ENCODE peak calls at places on chromosome 10, in five cellular contexts. K is heart right ventricle, J is lower lobe of right lung, Q is PC-3, B is upper lobe of right lung. F is an unnamed sample.

GRCh38 chr10:48470893-48471805 is 133.7 kb downstream of the ARHGAP22 start:
- ATAC-seq in Q (peak; percentile 42), J (no peak), K (no peak), B (no peak), F (no peak)

GRCh38 chr10:9081988-9082387 is 1027.5 kb downstream of the GATA3 start:
- ATAC-seq in B (no peak), Q (no peak), J (no peak), K (no peak), F (no peak)

GRCh38 chr10:35495521-35496238 is 109.5 kb upstream of the GJD4 start:
- ATAC-seq in J (peak; percentile 43), B (peak; percentile 64), K (peak; percentile 92), Q (no peak), F (peak; percentile 51)

GRCh38 chr10:17244712-17245365 is 16.8 kb downstream of the VIM start:
- ATAC-seq in Q (no peak), K (no peak), B (no peak), J (no peak), F (no peak)

GRCh38 chr10:19874791-19875190 is 58.6 kb downstream of the PLXDC2 start:
- ATAC-seq in J (no peak), K (no peak), B (no peak), Q (no peak), F (no peak)

GRCh38 chr10:110737886-110738634 is 93.9 kb downstream of the RBM20 start:
- ATAC-seq in B (no peak), J (no peak), K (peak; percentile 80), Q (no peak), F (no peak)

GRCh38 chr10:55631071-55631654 is 729.9 kb downstream of the ZWINT start:
- ATAC-seq in J (peak; percentile 93), K (peak; percentile 94), Q (peak; percentile 89), B (peak; percentile 92), F (peak; percentile 77)

GRCh38 chr10:121556448-121556847 is 41.8 kb downstream of the FGFR2 start:
- ATAC-seq in K (no peak), Q (no peak), J (no peak), B (no peak), F (no peak)

GRCh38 chr10:60846173-60846572 is 67.9 kb downstream of the CDK1 start:
- ATAC-seq in B (peak; percentile 32), Q (peak; percentile 97), J (peak; percentile 21), K (peak; percentile 33), F (peak; percentile 40)

GRCh38 chr10:96339956-96340904 is 18.6 kb downstream of the OPALIN start:
- ATAC-seq in K (peak; percentile 84), Q (peak; percentile 57), J (peak; percentile 60), B (peak; percentile 78), F (no peak)

GRCh38 chr10:4131407-4132215 is 346.6 kb upstream of the KLF6 start:
- ATAC-seq in K (peak; percentile 83), Q (peak; percentile 91), J (peak; percentile 86), B (peak; percentile 79), F (peak; percentile 68)

GRCh38 chr10:11236234-11236633 is 218.6 kb downstream of the CELF2 start:
- ATAC-seq in K (no peak), B (no peak), J (no peak), Q (no peak), F (no peak)

GRCh38 chr10:60429084-60429849 is 39.6 kb upstream of the ANK3 start:
- ATAC-seq in B (no peak), K (no peak), J (no peak), Q (no peak), F (no peak)

GRCh38 chr10:102894491-102895213 is 23.4 kb upstream of the CNNM2 start:
- ATAC-seq in B (no peak), J (no peak), Q (no peak), K (no peak), F (no peak)

GRCh38 chr10:110042181-110042580 is 34.4 kb downstream of the ADD3 start:
- ATAC-seq in B (no peak), J (no peak), K (no peak), Q (no peak), F (no peak)

GRCh38 chr10:78249690-78250089 is 216.0 kb downstream of the RPS24 start:
- ATAC-seq in Q (no peak), J (no peak), K (no peak), B (no peak), F (no peak)
- H3K4me3 ChIP-seq in Q (no peak overlapping the region), J (no peak overlapping the region), K (no peak overlapping the region), B (no peak overlapping the region), F (no peak overlapping the region)

DNA sequence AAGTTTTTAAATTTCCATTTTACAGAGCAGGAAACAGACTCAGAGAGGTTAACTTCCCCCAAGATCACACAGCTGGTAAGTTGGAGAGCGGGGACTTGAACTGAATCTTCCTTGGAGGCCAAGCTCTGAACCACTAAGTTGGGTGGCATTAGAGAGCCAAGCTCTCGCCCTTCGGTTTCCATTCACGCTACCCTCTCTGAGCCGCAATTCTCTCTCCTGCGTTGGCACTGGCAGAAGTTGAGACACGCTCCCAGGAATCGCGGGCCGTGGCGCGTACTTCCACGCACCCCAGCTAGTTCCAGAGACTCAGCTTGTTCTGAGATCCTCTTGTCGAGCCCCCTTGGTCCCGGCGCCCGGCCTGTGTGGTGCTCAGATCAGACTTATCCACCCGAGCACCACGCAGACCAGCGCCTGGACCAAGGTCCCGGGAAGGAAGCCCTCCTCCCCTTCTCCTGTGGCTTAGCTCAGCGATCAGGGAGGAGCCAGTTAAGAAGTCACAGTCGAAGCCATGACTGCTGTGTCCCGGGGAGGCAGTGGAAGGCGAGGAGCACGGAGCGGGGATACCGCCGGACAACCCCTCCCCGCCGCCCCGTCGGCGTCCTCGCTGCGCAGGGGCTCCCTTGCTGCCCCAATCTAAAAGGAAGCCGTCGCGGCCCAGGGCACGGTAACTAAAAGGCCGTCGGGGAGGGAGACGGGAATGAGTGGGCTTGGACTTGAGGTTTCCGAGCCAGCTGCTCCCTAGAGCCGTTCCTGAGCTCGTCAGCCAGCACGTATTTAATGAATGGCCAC is 29.5 kb upstream of the VAX1 start:
- ATAC-seq in K (no peak), B (no peak), Q (no peak), J (no peak), F (peak; percentile 5)
- H3K4me3 ChIP-seq in K (no peak overlapping the region), B (no peak overlapping the region), Q (peak overlapping the region; percentile 58), J (peak overlapping the region; percentile 22), F (peak overlapping the region; percentile 30)

GRCh38 chr10:124971276-124971675 is 29.4 kb downstream of the ZRANB1 start:
- ATAC-seq in Q (no peak), B (no peak), K (peak; percentile 65), J (no peak), F (no peak)

GRCh38 chr10:124966008-124966407 is 24.1 kb downstream of the ZRANB1 start:
- ATAC-seq in B (no peak), Q (no peak), J (no peak), K (no peak), F (no peak)

GRCh38 chr10:124972637-124973036 is 30.7 kb downstream of the ZRANB1 start:
- ATAC-seq in Q (no peak), J (no peak), K (no peak), B (no peak), F (no peak)

GRCh38 chr10:124962421-124962820 is 20.5 kb downstream of the ZRANB1 start:
- ATAC-seq in B (no peak), J (no peak), Q (peak; percentile 24), K (no peak), F (no peak)

DNA sequence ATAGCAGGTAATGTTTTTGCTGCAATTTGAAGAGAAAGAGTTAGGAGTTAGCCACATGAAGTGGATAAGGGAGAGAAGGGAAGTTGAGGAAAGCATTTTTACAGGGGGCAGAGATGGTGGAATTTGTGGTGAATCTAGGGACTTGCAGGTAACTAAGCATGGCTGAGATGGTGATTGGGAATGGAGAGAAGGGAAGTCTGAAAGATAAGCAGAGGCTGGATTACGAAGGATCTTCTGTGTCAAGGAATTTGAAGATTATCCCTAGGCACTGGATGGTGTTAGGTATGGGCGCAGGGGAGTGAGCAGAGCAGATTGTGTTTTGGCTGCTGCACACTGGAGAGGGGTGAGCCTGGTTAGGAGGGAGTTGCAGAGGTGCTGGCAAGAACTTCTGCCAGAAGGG is 25.3 kb downstream of the ZRANB1 start:
- ATAC-seq in K (no peak), J (no peak), Q (no peak), B (no peak), F (no peak)
- H3K4me3 ChIP-seq in K (no peak overlapping the region), J (no peak overlapping the region), Q (no peak overlapping the region), B (no peak overlapping the region), F (no peak overlapping the region)

GRCh38 chr10:50837095-50837494 is 48.3 kb downstream of the A1CF start:
- ATAC-seq in K (no peak), B (no peak), J (no peak), Q (no peak), F (no peak)

GRCh38 chr10:50830066-50830465 is 55.4 kb downstream of the A1CF start:
- ATAC-seq in J (no peak), B (no peak), Q (no peak), K (no peak), F (no peak)

GRCh38 chr10:50832171-50832751 is 53.2 kb downstream of the A1CF start:
- ATAC-seq in B (no peak), K (no peak), Q (no peak), J (no peak), F (no peak)
- H3K4me3 ChIP-seq in B (no peak overlapping the region), K (no peak overlapping the region), Q (no peak overlapping the region), J (no peak overlapping the region), F (no peak overlapping the region)

DNA sequence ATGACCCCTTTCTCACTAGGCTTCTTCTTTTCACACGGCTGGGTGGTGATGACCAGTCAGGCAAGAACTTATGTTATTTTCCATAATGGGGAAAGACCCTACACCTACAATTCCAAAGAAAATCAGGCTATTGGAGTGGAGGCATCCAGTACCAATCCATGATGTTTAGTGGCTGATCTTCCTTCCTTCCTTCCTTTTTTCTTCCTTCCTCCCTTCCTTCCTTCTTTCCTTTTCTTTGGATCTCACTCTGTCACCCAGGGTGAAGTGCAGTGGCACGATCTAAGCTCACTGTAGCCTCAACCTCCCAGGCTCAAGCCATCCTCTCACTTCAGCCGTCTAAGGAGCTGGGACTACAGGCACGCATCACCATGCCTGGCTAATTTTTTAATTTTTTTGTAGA is 2.5 kb downstream of the RGS10 start:
- ATAC-seq in Q (no peak), J (no peak), B (no peak), K (no peak), F (no peak)
- H3K4me3 ChIP-seq in Q (no peak overlapping the region), J (no peak overlapping the region), B (no peak overlapping the region), K (no peak overlapping the region), F (no peak overlapping the region)

DNA sequence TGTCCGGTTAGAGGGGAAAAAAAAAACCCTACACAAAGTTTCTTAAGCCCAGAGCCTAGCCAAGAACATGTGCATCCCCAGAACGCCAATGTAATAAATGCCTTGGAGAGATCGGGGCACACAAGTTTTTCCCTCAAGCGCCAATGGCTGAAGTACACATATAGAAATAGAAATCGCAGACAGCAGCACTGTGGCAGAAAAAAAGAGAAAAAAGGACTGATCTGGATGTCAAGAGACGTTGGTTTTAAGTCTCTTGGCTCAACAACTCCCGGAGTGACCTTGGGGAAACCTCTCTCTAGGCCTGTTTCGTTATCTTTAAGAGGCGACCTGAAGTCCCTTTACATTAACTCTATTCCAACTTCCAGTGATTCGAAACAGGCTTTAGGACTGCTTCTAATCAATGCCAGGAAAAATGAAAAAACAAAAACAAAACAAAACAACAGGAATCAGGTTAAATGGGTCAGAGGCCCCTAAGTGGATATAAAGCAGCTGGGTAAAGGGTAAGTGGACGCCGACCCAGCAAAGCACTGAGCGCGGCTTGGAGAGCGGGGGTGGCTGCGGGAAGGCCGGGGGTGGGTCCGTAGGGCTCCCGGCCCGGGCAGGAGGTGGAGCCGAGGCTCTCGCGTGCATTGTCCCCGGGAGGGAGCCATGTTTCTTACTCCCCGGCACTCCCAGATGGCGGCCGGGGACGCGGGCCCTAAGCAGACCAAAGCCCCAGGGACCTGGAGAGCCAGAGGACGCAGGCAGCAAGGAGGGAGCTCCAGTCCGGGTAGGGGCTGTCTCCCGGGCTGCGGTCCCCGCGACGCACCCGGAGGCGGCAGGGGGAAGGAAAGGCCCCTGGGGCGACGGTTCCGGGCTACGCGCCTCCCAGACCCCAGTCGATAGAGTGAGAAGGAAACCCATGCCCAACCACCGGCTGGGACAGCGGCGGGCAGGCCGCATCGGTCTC is 771 bp downstream of the EIF3A start:
- ATAC-seq in Q (peak; percentile 60), B (peak; percentile 94), J (peak; percentile 96), K (peak; percentile 88), F (peak; percentile 80)
- H3K4me3 ChIP-seq in Q (peak overlapping the region; percentile 100), B (peak overlapping the region; percentile 99), J (peak overlapping the region; percentile 95), K (peak overlapping the region; percentile 84), F (peak overlapping the region; percentile 82)

GRCh38 chr10:23694921-23695824 is 256.3 kb downstream of the OTUD1 start:
- ATAC-seq in J (no peak), K (no peak), B (no peak), Q (no peak), F (peak; percentile 17)
- H3K4me3 ChIP-seq in J (peak overlapping the region; percentile 29), K (peak overlapping the region; percentile 23), B (no peak overlapping the region), Q (no peak overlapping the region), F (peak overlapping the region; percentile 43)